ENCODE peak calls at places on chromosomes 12 and 14, in eight cellular contexts. Q is neural progenitor cell, V is transverse colon, J is thyroid gland, U is fibroblast of mammary gland, X is esophagus muscularis mucosa, C is cardiac fibroblast, D is spleen. G is an unnamed sample.

GRCh38 chr14:51836417-51836816 is 24.0 kb upstream of the GNG2 start:
- DNase-seq in Q (no peak), V (no peak), J (no peak), U (no peak), X (no peak), C (no peak), D (no peak), G (no peak)

GRCh38 chr12:51253276-51253675 is 14.7 kb downstream of the DAZAP2 start:
- DNase-seq in Q (no peak), V (no peak), J (no peak), U (no peak), X (no peak), C (no peak), D (no peak), G (no peak)

GRCh38 chr12:115785548-115785947 is 491.9 kb downstream of the MED13L start:
- DNase-seq in Q (no peak), V (no peak), J (no peak), U (no peak), X (no peak), C (no peak), D (no peak), G (no peak)

GRCh38 chr12:70230934-70231606 is 12.2 kb upstream of the CNOT2 start:
- DNase-seq in Q (no peak), V (no peak), J (no peak), U (no peak), X (no peak), C (no peak), D (no peak), G (no peak)

GRCh38 chr14:104281768-104282301 is 143.4 kb downstream of the KIF26A start:
- DNase-seq in Q (no peak), V (peak), J (no peak), U (no peak), X (no peak), C (no peak), D (peak), G (no peak)

GRCh38 chr12:70049596-70050360 is 193.5 kb upstream of the CNOT2 start:
- DNase-seq in Q (no peak), V (peak), J (no peak), U (no peak), X (no peak), C (no peak), D (no peak), G (no peak)

GRCh38 chr12:12403264-12404248 is 46.7 kb downstream of the BORCS5 start:
- DNase-seq in Q (no peak), V (peak), J (no peak), U (no peak), X (no peak), C (no peak), D (no peak), G (no peak)

GRCh38 chr14:68854421-68854820 is 61.6 kb upstream of the ZFP36L1 start:
- DNase-seq in Q (no peak), V (no peak), J (no peak), U (peak), X (peak), C (no peak), D (no peak), G (no peak)

GRCh38 chr12:9750276-9751203 is 10.2 kb downstream of the CD69 start:
- DNase-seq in Q (peak), V (peak), J (peak), U (peak), X (no peak), C (peak), D (peak), G (peak)
- H3K4me3 ChIP-seq in Q (no peak), V (no peak), J (no peak), U (no peak), X (peak), C (no peak), D (no peak), G (no peak)

DNA sequence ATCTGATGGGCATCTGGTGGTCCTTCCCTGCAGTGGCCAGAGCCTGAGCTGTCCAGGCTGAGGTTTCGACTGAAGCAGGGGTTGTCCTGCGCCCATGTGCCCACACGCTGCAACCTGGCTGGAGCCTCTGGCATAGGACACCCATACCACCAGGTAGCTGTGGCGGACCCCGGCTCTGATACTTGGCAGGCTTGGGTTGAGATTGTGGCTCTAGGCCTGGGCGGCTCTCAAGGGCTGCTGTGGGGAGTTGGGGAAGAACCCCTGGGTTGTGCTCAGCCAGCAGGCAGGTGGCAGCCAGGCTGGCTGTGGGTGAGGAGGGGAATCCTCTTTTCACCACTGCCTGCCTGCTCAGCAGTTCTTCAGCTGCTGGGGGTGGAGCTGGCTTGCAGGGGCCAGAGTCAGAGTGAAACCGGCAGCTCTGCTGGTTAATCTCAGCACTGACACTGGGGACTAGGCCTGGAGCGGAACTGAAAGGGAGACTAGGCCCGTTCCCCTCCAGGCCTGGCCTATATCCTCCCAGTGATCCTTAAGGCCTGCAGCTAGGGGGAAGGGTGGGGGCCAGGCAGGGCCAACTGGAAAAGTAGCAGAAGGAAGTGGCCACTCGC is 39.1 kb downstream of the SH2B3 start:
- DNase-seq in Q (peak), V (peak), J (peak), U (no peak), X (peak), C (no peak), D (peak), G (no peak)
- TF ChIP-seq CTCF in Q (no peak), V (no peak), J (no peak), U (no peak), X (no peak), C (no peak), D (peak), G (no peak)

GRCh38 chr12:113136990-113137511 is 1.5 kb upstream of the RASAL1 start:
- DNase-seq in Q (no peak), V (peak), J (no peak), U (no peak), X (no peak), C (no peak), D (peak), G (no peak)

GRCh38 chr12:113136128-113136989 is 798 bp upstream of the RASAL1 start:
- DNase-seq in Q (no peak), V (peak), J (peak), U (no peak), X (no peak), C (no peak), D (peak), G (no peak)

GRCh38 chr12:113133036-113133435 is 2.5 kb downstream of the RASAL1 start:
- DNase-seq in Q (no peak), V (no peak), J (no peak), U (no peak), X (no peak), C (no peak), D (peak), G (no peak)

GRCh38 chr12:113135178-113136127 is at the start of gene RASAL1:
- DNase-seq in Q (peak), V (peak), J (peak), U (no peak), X (no peak), C (no peak), D (peak), G (no peak)

DNA sequence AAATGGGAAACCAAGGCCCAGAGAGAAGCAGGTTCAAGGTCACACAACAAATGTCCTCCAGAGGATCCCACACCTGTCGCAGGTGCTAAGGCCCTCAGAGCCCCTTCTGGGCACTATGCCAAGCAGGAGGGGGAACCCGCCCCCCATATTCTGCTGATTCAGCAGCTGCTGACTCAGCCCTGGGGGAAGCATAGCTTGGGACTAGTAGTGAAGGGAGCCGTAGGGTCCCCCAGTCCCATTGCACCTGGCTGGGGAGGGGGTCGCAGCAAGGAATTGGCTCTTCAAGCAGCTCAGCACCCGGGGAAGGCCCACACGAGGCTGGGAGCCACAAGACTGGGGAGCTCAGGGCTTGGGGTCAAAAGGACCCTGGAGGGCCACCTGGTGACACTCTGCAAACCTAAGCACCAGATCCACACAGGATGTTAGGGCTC is 1.0 kb downstream of the RASAL1 start:
- DNase-seq in Q (no peak), V (no peak), J (no peak), U (no peak), X (no peak), C (no peak), D (peak), G (no peak)
- H3K4me3 ChIP-seq in Q (no peak), V (no peak), J (peak), U (no peak), X (no peak), C (no peak), D (no peak), G (no peak)

GRCh38 chr12:6201775-6202292 is 1.6 kb downstream of the CD9 start:
- DNase-seq in Q (no peak), V (no peak), J (no peak), U (peak), X (no peak), C (no peak), D (no peak), G (no peak)

GRCh38 chr12:6199531-6200265 is 502 bp upstream of the CD9 start:
- DNase-seq in Q (peak), V (peak), J (peak), U (peak), X (no peak), C (no peak), D (no peak), G (no peak)

GRCh38 chr12:6201199-6201608 is 1.0 kb downstream of the CD9 start:
- DNase-seq in Q (peak), V (peak), J (peak), U (no peak), X (no peak), C (no peak), D (no peak), G (no peak)

GRCh38 chr12:6199211-6199530 is 1.0 kb upstream of the CD9 start:
- DNase-seq in Q (no peak), V (no peak), J (no peak), U (no peak), X (no peak), C (no peak), D (no peak), G (no peak)

DNA sequence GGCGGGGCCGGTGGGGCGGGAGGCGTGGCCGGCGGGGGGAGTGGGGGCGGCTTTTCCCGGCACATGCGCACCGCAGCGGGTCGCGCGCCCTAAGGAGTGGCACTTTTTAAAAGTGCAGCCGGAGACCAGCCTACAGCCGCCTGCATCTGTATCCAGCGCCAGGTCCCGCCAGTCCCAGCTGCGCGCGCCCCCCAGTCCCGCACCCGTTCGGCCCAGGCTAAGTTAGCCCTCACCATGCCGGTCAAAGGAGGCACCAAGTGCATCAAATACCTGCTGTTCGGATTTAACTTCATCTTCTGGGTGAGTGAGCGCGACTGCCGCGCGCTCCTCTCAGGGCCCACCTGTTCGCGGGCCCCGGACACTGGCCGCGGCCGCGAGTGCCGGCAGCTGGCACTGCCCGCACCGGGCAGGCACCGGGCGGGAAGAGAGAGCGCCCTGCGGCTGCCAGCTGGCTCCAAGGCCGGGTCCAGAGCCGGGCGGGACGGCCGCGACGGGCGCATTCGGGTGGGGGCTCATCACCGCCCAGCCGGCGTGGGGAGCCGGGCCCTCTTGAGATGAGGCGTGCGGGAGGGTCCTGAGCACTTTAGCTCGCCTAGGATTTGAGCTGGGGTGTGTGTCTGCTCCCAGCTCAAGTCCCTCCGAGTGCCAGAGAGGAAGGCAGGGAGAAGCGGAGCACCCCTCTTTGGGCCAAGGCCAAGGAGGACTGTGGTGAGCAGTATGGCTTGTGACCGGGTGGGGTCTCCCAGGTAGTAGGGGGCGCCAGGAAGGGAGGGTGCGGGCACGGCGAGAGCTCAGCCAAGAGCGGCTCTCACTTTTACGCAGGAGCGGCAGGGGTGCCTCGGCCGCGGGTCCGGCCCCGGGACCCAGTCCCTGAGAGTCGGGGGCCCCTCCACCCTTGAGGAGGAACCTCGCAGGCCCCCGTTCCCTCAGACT is at the start of gene CD9:
- DNase-seq in Q (peak), V (peak), J (peak), U (no peak), X (no peak), C (no peak), D (no peak), G (no peak)
- TF ChIP-seq CTCF in Q (no peak), V (no peak), J (no peak), U (no peak), X (no peak), C (no peak), D (no peak), G (no peak)

GRCh38 chr12:101794574-101794973 is 36.2 kb downstream of the GNPTAB start:
- DNase-seq in Q (no peak), V (no peak), J (no peak), U (peak), X (no peak), C (no peak), D (no peak), G (no peak)

GRCh38 chr12:101793401-101793800 is 37.4 kb downstream of the GNPTAB start:
- DNase-seq in Q (no peak), V (no peak), J (no peak), U (peak), X (no peak), C (peak), D (no peak), G (peak)

GRCh38 chr12:101795013-101795412 is 35.7 kb downstream of the GNPTAB start:
- DNase-seq in Q (no peak), V (no peak), J (no peak), U (no peak), X (no peak), C (no peak), D (no peak), G (no peak)

GRCh38 chr12:101792046-101792931 is 38.5 kb downstream of the GNPTAB start:
- DNase-seq in Q (no peak), V (no peak), J (no peak), U (peak), X (no peak), C (no peak), D (no peak), G (no peak)

DNA sequence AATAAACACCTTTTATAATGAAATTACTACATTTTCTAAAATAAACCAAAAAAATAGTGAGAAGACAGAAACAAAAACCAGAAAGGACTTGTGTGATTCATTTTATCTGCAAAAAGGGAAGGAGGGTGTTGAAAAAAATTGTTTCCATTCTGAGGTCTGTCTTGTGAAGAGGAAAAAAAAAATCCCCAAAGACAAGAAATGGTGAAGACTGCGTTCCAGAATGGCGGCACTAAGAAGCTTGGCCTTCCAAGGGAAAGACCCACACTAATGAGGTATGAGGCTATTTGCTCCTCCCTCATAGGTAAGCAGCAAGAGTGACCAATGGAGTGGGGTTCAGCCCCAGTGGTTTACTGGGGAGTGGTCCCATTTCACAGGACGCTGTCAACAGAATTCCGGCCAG is 35.0 kb downstream of the GNPTAB start:
- DNase-seq in Q (no peak), V (no peak), J (no peak), U (no peak), X (no peak), C (no peak), D (no peak), G (no peak)
- H3K4me3 ChIP-seq in Q (no peak), V (no peak), J (no peak), U (no peak), X (no peak), C (no peak), D (no peak), G (no peak)

DNA sequence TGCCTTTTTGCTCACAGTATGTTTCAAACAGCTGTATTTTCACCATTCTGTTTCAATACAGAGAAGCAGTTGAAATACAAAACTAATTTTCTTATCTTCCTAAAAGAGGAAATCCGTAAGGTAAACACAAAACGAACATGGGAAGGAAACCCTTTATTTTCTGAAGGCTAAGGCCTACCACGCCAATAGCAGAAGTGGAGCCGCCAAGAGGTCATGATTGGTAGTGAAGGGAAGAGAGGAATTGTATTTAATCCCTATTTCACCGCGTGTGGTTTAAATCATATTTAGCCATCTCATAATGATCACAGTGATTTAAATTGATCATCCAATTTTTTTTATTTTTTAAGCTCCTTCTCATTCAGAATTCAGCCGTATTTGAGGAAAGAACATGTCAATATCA is 398.2 kb downstream of the PRKD1 start:
- DNase-seq in Q (peak), V (no peak), J (no peak), U (peak), X (no peak), C (peak), D (no peak), G (no peak)
- TF ChIP-seq CTCF in Q (peak), V (no peak), J (no peak), U (peak), X (no peak), C (peak), D (peak), G (peak)

DNA sequence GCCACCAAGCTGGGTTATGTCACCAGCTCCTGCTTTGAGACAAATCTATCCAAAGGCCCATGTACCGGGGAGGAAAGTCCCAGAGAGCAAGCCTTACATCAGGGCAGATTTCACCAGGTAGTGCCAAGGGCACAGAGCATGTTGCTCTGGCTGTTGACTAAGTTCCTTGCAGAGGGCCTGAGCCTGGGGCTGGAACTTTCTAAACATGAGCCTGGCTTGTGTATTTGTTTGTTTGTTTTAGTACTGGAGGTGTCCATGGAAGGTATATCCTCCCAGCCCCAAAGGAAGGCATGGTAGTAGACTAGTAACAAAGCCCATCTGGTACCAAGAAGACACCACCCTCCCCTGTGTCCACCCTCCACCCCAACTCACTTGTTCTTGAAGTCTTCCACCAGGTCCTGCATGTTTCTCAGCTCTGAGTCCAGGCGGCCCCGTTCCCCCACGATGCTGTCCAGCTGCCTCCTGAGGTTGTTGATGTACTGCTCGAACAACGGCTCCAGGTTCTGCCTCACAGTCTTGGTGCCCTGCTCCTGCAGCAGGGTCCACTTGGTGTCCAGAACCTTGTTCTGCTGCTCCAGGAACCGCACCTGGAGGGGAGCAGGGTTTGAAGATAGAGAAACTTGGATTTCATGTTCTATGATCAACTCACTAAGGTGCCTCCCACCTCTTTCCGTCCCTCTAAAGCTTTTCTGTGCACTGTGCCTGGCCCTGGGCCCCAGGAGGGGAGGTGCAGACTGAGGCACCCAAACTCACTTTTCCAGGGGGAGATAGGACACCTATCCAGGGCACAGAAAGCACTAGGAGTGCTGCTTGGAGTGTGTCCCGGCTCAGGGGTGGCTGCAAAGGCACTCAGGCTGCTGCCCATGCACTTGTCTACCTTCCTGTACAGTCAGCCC is 1.4 kb downstream of the KRT5 start:
- DNase-seq in Q (no peak), V (no peak), J (no peak), U (no peak), X (peak), C (no peak), D (no peak), G (no peak)
- H3K4me3 ChIP-seq in Q (no peak), V (no peak), J (no peak), U (no peak), X (no peak), C (no peak), D (no peak), G (no peak)

GRCh38 chr12:130333341-130333740 is 4.3 kb upstream of the PIWIL1 start:
- DNase-seq in Q (no peak), V (no peak), J (no peak), U (no peak), X (no peak), C (no peak), D (no peak), G (no peak)
- TF ChIP-seq CTCF in Q (peak), V (no peak), J (no peak), U (no peak), X (no peak), C (no peak), D (no peak), G (no peak)

GRCh38 chr12:16606936-16607335 is 974 bp upstream of the LMO3 start:
- DNase-seq in Q (peak), V (no peak), J (peak), U (no peak), X (no peak), C (no peak), D (no peak), G (no peak)
- H3K4me3 ChIP-seq in Q (peak), V (peak), J (peak), U (no peak), X (peak), C (peak), D (no peak), G (peak)

DNA sequence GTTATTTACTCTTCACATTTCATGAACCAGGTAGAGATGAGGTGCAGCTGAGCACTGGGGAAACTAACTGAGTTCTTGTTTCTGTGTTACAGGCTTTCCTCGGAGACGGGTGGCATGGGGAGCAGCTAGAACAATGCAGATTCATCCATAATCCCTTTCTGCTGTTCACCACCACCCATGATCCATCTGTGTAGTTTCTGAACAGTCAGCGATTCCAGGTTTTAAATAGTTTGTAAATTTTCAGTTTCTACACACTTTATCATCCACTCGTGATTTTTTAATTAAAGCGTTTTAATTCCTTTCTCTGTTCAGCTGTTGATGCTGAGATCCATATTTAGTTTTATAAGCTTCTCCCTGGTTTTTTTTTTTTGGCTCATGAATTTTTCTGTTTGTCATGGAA is 19.9 kb downstream of the MAP3K12 start:
- DNase-seq in Q (no peak), V (no peak), J (no peak), U (no peak), X (no peak), C (no peak), D (no peak), G (no peak)
- TF ChIP-seq CTCF in Q (no peak), V (no peak), J (no peak), U (no peak), X (no peak), C (no peak), D (no peak), G (no peak)

G was measured in astrocyte of the cerebellum.